ENCODE peak calls at places on chromosomes 12 and 14, in nine cellular contexts. P is SK-N-SH; O is AG20443; X is testis; U is cardiac muscle cell; D is NCI-H460; B is C1 segment of cervical spinal cord; W is activated CD4-positive, alpha-beta T cell treated with anti-CD3 and anti-CD28 coated beads, Interleukin-2, amount 50 U/mL, for 24 hours; H is mesendoderm. I is an unnamed sample.

GRCh38 chr14:25118671-25119070 is 68.7 kb upstream of the STXBP6 start:
- DNase-seq in P (no peak), O (no peak), X (no peak), U (no peak), D (no peak), B (no peak), W (no peak), H (no peak), I (no peak)

GRCh38 chr12:101968770-101969169 is 91.4 kb downstream of the DRAM1 start:
- DNase-seq in P (no peak), O (no peak), X (no peak), U (no peak), D (no peak), B (no peak), W (no peak), H (no peak), I (no peak)

GRCh38 chr12:570237-570925 is 92.9 kb downstream of the NINJ2 start:
- DNase-seq in P (peak), O (peak), X (peak), U (peak), D (peak), B (peak), W (no peak), H (peak), I (peak)

GRCh38 chr12:108455706-108456105 is 59.4 kb upstream of the FICD start:
- DNase-seq in P (no peak), O (no peak), X (no peak), U (no peak), D (no peak), B (no peak), W (no peak), H (no peak), I (no peak)

GRCh38 chr12:80156306-80156705 is 57.0 kb downstream of the OTOGL start:
- DNase-seq in P (no peak), O (no peak), X (no peak), U (no peak), D (no peak), B (no peak), W (no peak), H (no peak), I (no peak)

GRCh38 chr12:56941299-56942017 is 7.2 kb upstream of the SDR9C7 start:
- DNase-seq in P (no peak), O (peak), X (peak), U (peak), D (peak), B (no peak), W (no peak), H (peak), I (peak)

GRCh38 chr14:63727231-63727735 is 582 bp downstream of the SGPP1 start:
- DNase-seq in P (peak), O (peak), X (peak), U (peak), D (no peak), B (peak), W (no peak), H (peak), I (peak)

GRCh38 chr14:25237845-25238244 is 187.9 kb upstream of the STXBP6 start:
- DNase-seq in P (no peak), O (no peak), X (peak), U (peak), D (peak), B (peak), W (no peak), H (peak), I (peak)

GRCh38 chr12:57741413-57741789 is 2.9 kb upstream of the AGAP2 start:
- DNase-seq in P (no peak), O (no peak), X (no peak), U (no peak), D (no peak), B (no peak), W (no peak), H (no peak), I (no peak)

GRCh38 chr14:30608533-30609006 is 13.5 kb upstream of the SCFD1 start:
- DNase-seq in P (no peak), O (peak), X (no peak), U (peak), D (no peak), B (no peak), W (no peak), H (peak), I (no peak)

GRCh38 chr12:108457006-108457733 is 57.9 kb upstream of the FICD start:
- DNase-seq in P (peak), O (peak), X (peak), U (peak), D (peak), B (no peak), W (no peak), H (peak), I (peak)

GRCh38 chr14:68576496-68577244 is 216.2 kb downstream of the ZFP36L1 start:
- DNase-seq in P (no peak), O (peak), X (no peak), U (peak), D (no peak), B (no peak), W (no peak), H (no peak), I (no peak)

GRCh38 chr12:99804715-99805114 is 157.2 kb downstream of the GARIN6 start:
- DNase-seq in P (no peak), O (no peak), X (no peak), U (no peak), D (no peak), B (no peak), W (no peak), H (no peak), I (no peak)

I was measured in endodermal cell.